ENCODE peak calls at places on chromosomes 6 and 20, in ten cellular contexts. P, Q, V, H, Y, T, K, F, S and X are unnamed samples.
A peak's percentile ranks its signal among the peaks of the same experiment; 100 is the strongest.

GRCh38 chr6:91437295-91437694 is 850.4 kb upstream of the MAP3K7 start:
- DNase-seq in P (no peak), K (no peak), T (no peak), S (no peak), F (no peak), V (no peak), Q (no peak), Y (no peak), H (no peak), X (no peak)

GRCh38 chr6:156778615-156779205 is 1.5 kb downstream of the ARID1B start:
- DNase-seq in H (peak; percentile 60), V (peak; percentile 20), S (no peak), K (peak; percentile 47), Q (no peak), F (peak; percentile 46), Y (no peak), P (peak; percentile 46), T (peak; percentile 71), X (peak; percentile 58)

GRCh38 chr6:163711615-163712568 is 297.4 kb downstream of the QKI start:
- DNase-seq in T (peak; percentile 6), F (no peak), H (no peak), Q (no peak), K (peak; percentile 74), P (peak; percentile 31), V (no peak), S (peak; percentile 71), Y (peak; percentile 8), X (no peak)

GRCh38 chr6:117397536-117398227 is 28.1 kb downstream of the ROS1 start:
- DNase-seq in T (no peak), S (no peak), F (peak; percentile 3), P (no peak), Y (no peak), Q (no peak), V (no peak), H (no peak), K (no peak), X (no peak)

GRCh38 chr6:53310751-53311585 is 37.8 kb downstream of the ELOVL5 start:
- DNase-seq in F (no peak), V (no peak), Y (no peak), K (no peak), S (no peak), P (no peak), H (no peak), T (peak; percentile 50), Q (no peak), X (no peak)

GRCh38 chr6:119343167-119343566 is 6.4 kb downstream of the MAN1A1 start:
- DNase-seq in H (no peak), V (no peak), S (no peak), K (no peak), Q (no peak), Y (no peak), T (no peak), F (no peak), P (no peak), X (no peak)

GRCh38 chr6:39493174-39493573 is 170.7 kb upstream of the KCNK16 start:
- DNase-seq in T (no peak), H (no peak), Q (no peak), K (no peak), S (no peak), V (peak; percentile 96), F (peak; percentile 66), Y (no peak), P (no peak), X (no peak)

GRCh38 chr6:154931741-154932424 is 63.2 kb upstream of the TIAM2 start:
- DNase-seq in P (no peak), K (peak; percentile 23), S (no peak), H (no peak), F (peak; percentile 16), T (no peak), Y (no peak), Q (no peak), V (peak; percentile 56), X (no peak)

GRCh38 chr6:161435426-161436065 is 161.7 kb upstream of the AGPAT4 start:
- DNase-seq in F (no peak), Y (no peak), Q (no peak), P (no peak), H (no peak), V (peak; percentile 58), K (no peak), S (no peak), T (no peak), X (no peak)

GRCh38 chr6:139699335-139699734 is 324.9 kb upstream of the CITED2 start:
- DNase-seq in V (no peak), H (no peak), K (no peak), P (no peak), S (no peak), Y (no peak), Q (no peak), F (no peak), T (no peak), X (no peak)

GRCh38 chr6:124193132-124193531 is 389.5 kb downstream of the NKAIN2 start:
- DNase-seq in K (no peak), Y (no peak), S (no peak), H (no peak), P (no peak), T (no peak), F (no peak), Q (no peak), V (no peak), X (no peak)

GRCh38 chr6:73579851-73580246 is 59.0 kb upstream of the EEF1A1 start:
- DNase-seq in K (no peak), V (peak; percentile 74), T (peak; percentile 60), F (peak; percentile 86), P (no peak), H (no peak), Q (no peak), Y (peak; percentile 35), S (no peak), X (no peak)

GRCh38 chr20:60172306-60172984 is 214.2 kb downstream of the CDH26 start:
- DNase-seq in V (no peak), H (no peak), K (no peak), F (no peak), Y (no peak), P (no peak), T (no peak), S (no peak), Q (no peak), X (no peak)

GRCh38 chr6:101762851-101763250 is 369.3 kb downstream of the GRIK2 start:
- DNase-seq in Q (no peak), V (no peak), S (no peak), T (no peak), Y (no peak), P (no peak), K (no peak), F (no peak), H (no peak), X (no peak)

GRCh38 chr6:127520061-127520460 is 926 bp upstream of the MTCL3 start:
- DNase-seq in T (no peak), Y (no peak), V (peak; percentile 7), H (no peak), F (peak; percentile 35), S (no peak), P (no peak), K (no peak), Q (no peak), X (no peak)

GRCh38 chr6:158662607-158663464 is 13.0 kb downstream of the SYTL3 start:
- DNase-seq in K (no peak), Y (no peak), V (no peak), P (no peak), T (no peak), S (no peak), H (no peak), F (no peak), Q (no peak), X (no peak)

GRCh38 chr20:48722002-48722731 is 105.6 kb downstream of the PREX1 start:
- DNase-seq in F (peak; percentile 46), S (no peak), T (no peak), V (peak; percentile 46), Q (no peak), H (no peak), K (peak; percentile 33), P (no peak), Y (no peak), X (peak; percentile 48)

GRCh38 chr20:61346996-61347906 is 95.2 kb downstream of the CDH4 start:
- DNase-seq in F (no peak), K (no peak), V (no peak), H (no peak), T (no peak), S (no peak), P (no peak), Y (no peak), Q (no peak), X (no peak)

GRCh38 chr20:313948-314347 is 11.4 kb upstream of the SOX12 start:
- DNase-seq in F (peak; percentile 67), Y (no peak), H (no peak), V (peak; percentile 41), T (no peak), Q (no peak), K (no peak), S (no peak), P (no peak), X (no peak)

GRCh38 chr6:8108031-8108660 is 5.8 kb upstream of the EEF1E1 start:
- DNase-seq in V (peak; percentile 63), K (no peak), S (no peak), Q (no peak), H (no peak), F (peak; percentile 95), P (no peak), T (no peak), Y (peak; percentile 55), X (no peak)

GRCh38 chr6:16236648-16237199 is 1.7 kb upstream of the GMPR start:
- DNase-seq in K (peak; percentile 39), V (no peak), F (peak; percentile 85), S (no peak), H (no peak), T (peak; percentile 90), Q (no peak), Y (no peak), P (peak; percentile 42), X (no peak)

GRCh38 chr6:31125162-31125561 is 4.9 kb upstream of the CDSN start:
- DNase-seq in Q (no peak), Y (no peak), K (no peak), V (peak; percentile 40), S (no peak), P (no peak), H (no peak), F (no peak), T (no peak), X (no peak)

GRCh38 chr6:108958900-108959770 is 110.9 kb downstream of the ARMC2 start:
- DNase-seq in F (no peak), H (no peak), T (no peak), S (no peak), K (no peak), Q (no peak), V (no peak), Y (no peak), P (no peak), X (no peak)

GRCh38 chr6:20686142-20686541 is 151.9 kb downstream of the CDKAL1 start:
- DNase-seq in V (no peak), S (no peak), P (no peak), K (peak; percentile 39), F (no peak), Y (no peak), T (no peak), Q (no peak), H (peak; percentile 99), X (no peak)

GRCh38 chr6:70616728-70617260 is 50.1 kb downstream of the SDHAF4 start:
- DNase-seq in S (no peak), F (no peak), Q (no peak), H (no peak), T (no peak), V (no peak), P (no peak), Y (no peak), K (no peak), X (no peak)

GRCh38 chr6:7976485-7977010 is 66.0 kb upstream of the TXNDC5 start:
- DNase-seq in T (no peak), P (no peak), S (no peak), K (no peak), V (no peak), Q (no peak), Y (no peak), H (no peak), F (no peak), X (no peak)